ENCODE peak calls at places on chromosomes 2 and 18, in five cellular contexts. One of them, this sample, is unnamed.

GRCh38 chr18:70139138-70139537 is 66.3 kb downstream of the RTTN start:
- DNase-seq in SK-N-SH: no peak
- DNase-seq in HCT116: no peak
- DNase-seq in HepG2: no peak
- DNase-seq in A549: no peak
- DNase-seq in this sample: no peak

GRCh38 chr2:13056259-13056843 is 339.6 kb downstream of the TRIB2 start:
- DNase-seq in HCT116: no peak
- DNase-seq in SK-N-SH: peak
- DNase-seq in HepG2: no peak
- DNase-seq in A549: no peak
- DNase-seq in this sample: peak

GRCh38 chr2:28956415-28956826 is 24.7 kb upstream of the TOGARAM2 start:
- DNase-seq in HCT116: peak
- DNase-seq in HepG2: peak
- DNase-seq in SK-N-SH: peak
- DNase-seq in A549: no peak
- DNase-seq in this sample: no peak

GRCh38 chr2:23639406-23639982 is 254.5 kb downstream of the KLHL29 start:
- DNase-seq in HepG2: no peak
- DNase-seq in A549: no peak
- DNase-seq in HCT116: no peak
- DNase-seq in SK-N-SH: no peak
- DNase-seq in this sample: no peak

GRCh38 chr18:50986360-50987087 is 18.7 kb downstream of the ELAC1 start:
- DNase-seq in HepG2: no peak
- DNase-seq in A549: no peak
- DNase-seq in HCT116: no peak
- DNase-seq in SK-N-SH: no peak
- DNase-seq in this sample: no peak

GRCh38 chr18:76972838-76973237 is 150.5 kb downstream of the ZNF236 start:
- DNase-seq in A549: no peak
- DNase-seq in HCT116: no peak
- DNase-seq in HepG2: no peak
- DNase-seq in SK-N-SH: no peak
- DNase-seq in this sample: peak

GRCh38 chr2:193502363-193503035 is 1307.8 kb upstream of the TMEFF2 start:
- DNase-seq in HCT116: no peak
- DNase-seq in A549: no peak
- DNase-seq in HepG2: no peak
- DNase-seq in SK-N-SH: no peak
- DNase-seq in this sample: no peak

GRCh38 chr2:85158559-85159273 is 25.5 kb downstream of the TCF7L1 start:
- DNase-seq in A549: no peak
- DNase-seq in HepG2: no peak
- DNase-seq in HCT116: no peak
- DNase-seq in SK-N-SH: peak
- DNase-seq in this sample: no peak

GRCh38 chr2:8148260-8148880 is 533.5 kb upstream of the ID2 start:
- DNase-seq in HepG2: no peak
- DNase-seq in A549: peak
- DNase-seq in HCT116: peak
- DNase-seq in SK-N-SH: no peak
- DNase-seq in this sample: peak

GRCh38 chr2:102155703-102156515 is 13.4 kb downstream of the IL1R1 start:
- DNase-seq in A549: no peak
- DNase-seq in SK-N-SH: no peak
- DNase-seq in HCT116: no peak
- DNase-seq in HepG2: peak
- DNase-seq in this sample: no peak

GRCh38 chr18:24514439-24514838 is 54.0 kb downstream of the HRH4 start:
- DNase-seq in HepG2: peak
- DNase-seq in A549: peak
- DNase-seq in SK-N-SH: peak
- DNase-seq in HCT116: peak
- DNase-seq in this sample: peak

GRCh38 chr2:41782306-41783158 is 265.3 kb upstream of the PKDCC start:
- DNase-seq in HCT116: peak
- DNase-seq in HepG2: peak
- DNase-seq in SK-N-SH: peak
- DNase-seq in A549: peak
- DNase-seq in this sample: peak

DNA sequence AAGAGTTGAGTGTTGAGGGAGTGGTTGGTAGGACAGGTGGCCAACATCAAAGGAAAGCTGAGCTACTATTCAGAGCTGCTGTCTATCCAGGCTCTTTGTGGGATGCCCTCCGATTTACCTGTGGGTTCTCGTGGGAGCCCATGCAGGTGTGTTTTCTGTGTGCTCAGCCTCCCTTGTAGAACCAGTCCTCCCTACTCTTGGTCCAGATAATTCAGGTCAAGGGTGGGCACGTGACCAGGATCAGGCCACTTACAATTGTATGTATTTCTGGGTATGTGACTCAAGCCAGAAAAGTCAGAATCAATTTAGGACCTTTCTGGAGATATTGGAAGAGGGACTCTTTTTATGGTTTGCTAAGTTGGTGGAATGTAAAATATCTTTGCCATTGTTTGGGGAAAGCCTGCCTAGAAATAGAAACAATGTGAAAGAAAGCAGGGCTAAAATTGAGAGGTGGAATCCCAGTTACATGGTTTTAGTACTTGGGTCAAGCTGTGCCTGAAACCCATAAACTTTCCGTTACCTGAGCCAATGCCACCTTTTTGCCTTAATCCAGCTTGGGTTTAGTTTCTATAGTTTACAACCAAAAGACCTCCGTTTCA is 93.2 kb downstream of the PDCL3 start:
- DNase-seq in HCT116: no peak
- DNase-seq in HepG2: no peak
- DNase-seq in SK-N-SH: no peak
- DNase-seq in A549: no peak
- DNase-seq in this sample: no peak
- TF ChIP-seq MAX in HCT116: no peak
- TF ChIP-seq MAX in HepG2: no peak
- TF ChIP-seq MAX in SK-N-SH: no peak
- TF ChIP-seq MAX in A549: no peak
- TF ChIP-seq MAX in this sample: no peak

GRCh38 chr2:95390272-95390880 is 12.1 kb upstream of the FAHD2A start:
- DNase-seq in HepG2: peak
- DNase-seq in SK-N-SH: no peak
- DNase-seq in HCT116: no peak
- DNase-seq in A549: no peak
- DNase-seq in this sample: no peak
- TF ChIP-seq MAX in HepG2: peak
- TF ChIP-seq MAX in SK-N-SH: no peak
- TF ChIP-seq MAX in HCT116: no peak
- TF ChIP-seq MAX in A549: no peak
- TF ChIP-seq MAX in this sample: no peak

DNA sequence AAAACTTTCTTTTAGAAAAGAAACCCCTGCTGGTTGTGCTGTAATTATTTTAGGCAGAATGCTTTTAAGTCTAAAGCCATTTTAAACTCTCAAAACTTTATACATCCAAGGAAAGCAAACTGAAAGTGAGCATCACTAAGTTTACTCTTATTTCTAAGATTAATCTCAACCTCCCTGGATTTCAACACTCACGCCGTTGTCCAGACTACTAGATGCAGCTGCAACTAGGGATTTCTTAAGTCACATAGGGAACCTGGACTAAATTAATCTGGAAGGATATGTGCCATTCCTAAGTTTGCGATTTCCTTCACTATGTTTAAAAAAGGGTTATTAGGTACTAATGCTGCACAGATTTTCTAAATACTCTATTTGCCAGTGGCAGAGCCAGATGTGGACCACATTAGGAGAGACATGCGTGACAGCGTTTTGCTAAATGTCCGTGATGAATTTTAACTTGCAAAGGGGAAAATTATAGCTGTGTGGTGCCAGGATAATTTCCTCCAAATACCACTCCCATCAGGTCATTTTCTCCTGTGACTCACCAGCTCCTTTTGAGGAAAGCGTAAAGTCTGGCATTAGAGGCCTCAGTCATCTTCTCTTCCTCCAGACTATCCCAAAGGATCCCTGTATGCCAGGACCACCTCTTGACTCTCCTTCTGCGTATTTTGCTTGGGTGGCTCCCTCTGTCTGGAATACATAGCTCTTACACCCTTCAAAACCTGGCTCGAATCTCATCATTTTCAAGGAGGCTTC is 143.7 kb downstream of the ATL2 start:
- DNase-seq in HCT116: no peak
- DNase-seq in A549: no peak
- DNase-seq in SK-N-SH: no peak
- DNase-seq in HepG2: no peak
- DNase-seq in this sample: no peak
- TF ChIP-seq MAX in HCT116: no peak
- TF ChIP-seq MAX in A549: no peak
- TF ChIP-seq MAX in SK-N-SH: no peak
- TF ChIP-seq MAX in HepG2: no peak
- TF ChIP-seq MAX in this sample: no peak

DNA sequence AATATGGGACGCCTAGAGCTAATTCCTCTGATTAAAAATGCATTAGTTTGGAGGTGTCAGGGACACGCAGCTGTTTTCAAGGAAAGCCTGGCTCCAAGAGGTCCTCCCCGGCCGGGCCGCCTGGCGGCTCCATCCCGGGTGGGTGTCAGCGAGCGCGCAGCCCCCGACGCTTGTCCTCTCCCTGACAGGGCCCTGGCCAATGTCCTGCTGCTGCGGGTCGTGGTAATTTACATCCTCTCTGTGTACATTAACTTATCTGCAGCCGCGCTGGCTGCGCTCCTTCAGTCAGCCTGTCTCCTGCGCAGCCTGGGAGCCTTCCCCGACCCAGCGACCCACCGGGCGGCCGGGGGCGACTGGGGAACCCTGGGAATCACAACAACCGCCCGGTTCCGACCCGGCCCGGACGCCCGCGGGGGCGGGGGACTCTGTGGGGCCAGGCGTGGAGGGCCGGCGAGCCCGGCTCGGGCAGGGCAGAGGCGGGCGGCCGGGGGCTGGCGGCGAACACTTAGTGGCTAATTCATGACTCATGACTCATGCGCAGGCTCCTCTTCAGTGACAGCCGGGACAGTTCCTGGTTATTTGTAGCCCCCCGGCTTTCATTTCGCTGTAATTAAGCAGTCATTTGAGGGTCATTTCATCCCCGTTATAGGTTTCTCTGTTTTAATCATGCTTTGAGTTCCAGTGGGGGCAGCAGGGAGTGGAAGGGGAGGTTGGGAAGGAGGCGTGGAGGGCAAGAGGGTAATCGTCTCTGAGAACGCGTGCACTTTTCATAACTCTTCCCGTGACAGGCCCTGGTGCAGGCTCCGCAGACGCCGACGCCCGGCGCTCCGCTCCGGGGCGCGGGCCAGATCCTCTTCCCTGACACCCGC is 141.9 kb upstream of the CTAGE1 start:
- DNase-seq in A549: peak
- DNase-seq in SK-N-SH: peak
- DNase-seq in HepG2: peak
- DNase-seq in HCT116: no peak
- DNase-seq in this sample: peak
- TF ChIP-seq MAX in A549: peak
- TF ChIP-seq MAX in SK-N-SH: no peak
- TF ChIP-seq MAX in HepG2: no peak
- TF ChIP-seq MAX in HCT116: peak
- TF ChIP-seq MAX in this sample: peak

GRCh38 chr18:28208268-28208667 is 31.3 kb upstream of the CDH2 start:
- DNase-seq in A549: no peak
- DNase-seq in HCT116: no peak
- DNase-seq in HepG2: no peak
- DNase-seq in SK-N-SH: no peak
- DNase-seq in this sample: no peak

GRCh38 chr18:28204154-28204553 is 27.2 kb upstream of the CDH2 start:
- DNase-seq in SK-N-SH: no peak
- DNase-seq in HepG2: no peak
- DNase-seq in A549: no peak
- DNase-seq in HCT116: no peak
- DNase-seq in this sample: peak

GRCh38 chr18:28212060-28212459 is 35.1 kb upstream of the CDH2 start:
- DNase-seq in HCT116: no peak
- DNase-seq in SK-N-SH: no peak
- DNase-seq in HepG2: no peak
- DNase-seq in A549: no peak
- DNase-seq in this sample: no peak

DNA sequence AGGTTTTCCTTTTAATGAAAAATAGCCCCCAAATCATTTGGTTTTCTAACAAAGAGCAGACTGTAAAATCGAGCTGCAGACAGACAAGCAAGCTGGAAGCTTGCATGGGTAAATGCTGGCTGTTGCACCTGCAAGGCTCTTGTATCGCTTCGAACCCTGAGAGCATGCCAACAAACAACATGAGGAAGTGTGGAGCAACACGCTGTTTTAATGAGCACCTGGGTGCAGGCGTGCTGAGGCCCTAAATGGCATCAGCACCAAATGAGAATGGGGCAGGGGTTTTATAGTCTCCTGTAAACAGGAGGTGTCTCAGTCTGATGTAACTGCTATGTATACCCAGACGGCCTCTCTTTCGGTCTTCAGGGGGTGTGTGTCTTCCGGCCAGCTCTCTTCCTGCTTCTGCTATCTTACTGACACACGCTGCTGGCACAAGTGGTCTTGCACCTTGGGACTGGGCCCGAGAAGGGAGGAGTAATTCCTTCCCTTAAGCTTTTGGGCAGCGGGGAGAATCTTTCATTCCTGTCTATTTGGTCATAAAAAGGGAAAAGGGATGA is 31.9 kb upstream of the CDH2 start:
- DNase-seq in SK-N-SH: no peak
- DNase-seq in HepG2: no peak
- DNase-seq in HCT116: no peak
- DNase-seq in A549: no peak
- DNase-seq in this sample: no peak
- TF ChIP-seq MAX in SK-N-SH: no peak
- TF ChIP-seq MAX in HepG2: no peak
- TF ChIP-seq MAX in HCT116: no peak
- TF ChIP-seq MAX in A549: no peak
- TF ChIP-seq MAX in this sample: no peak

GRCh38 chr18:61651880-61652268 is 240.9 kb downstream of the RNF152 start:
- DNase-seq in A549: no peak
- DNase-seq in SK-N-SH: no peak
- DNase-seq in HepG2: no peak
- DNase-seq in HCT116: no peak
- DNase-seq in this sample: no peak

GRCh38 chr18:61651145-61651879 is 241.5 kb downstream of the RNF152 start:
- DNase-seq in SK-N-SH: peak
- DNase-seq in HepG2: no peak
- DNase-seq in A549: no peak
- DNase-seq in HCT116: no peak
- DNase-seq in this sample: no peak

GRCh38 chr18:61655630-61656029 is 237.2 kb downstream of the RNF152 start:
- DNase-seq in HepG2: no peak
- DNase-seq in HCT116: no peak
- DNase-seq in SK-N-SH: no peak
- DNase-seq in A549: no peak
- DNase-seq in this sample: peak

GRCh38 chr18:61657066-61657732 is 235.6 kb downstream of the RNF152 start:
- DNase-seq in HepG2: no peak
- DNase-seq in A549: no peak
- DNase-seq in SK-N-SH: no peak
- DNase-seq in HCT116: no peak
- DNase-seq in this sample: no peak

GRCh38 chr18:61653823-61654551 is 238.8 kb downstream of the RNF152 start:
- DNase-seq in HCT116: no peak
- DNase-seq in HepG2: no peak
- DNase-seq in A549: no peak
- DNase-seq in SK-N-SH: no peak
- DNase-seq in this sample: peak
- TF ChIP-seq MAX in HCT116: no peak
- TF ChIP-seq MAX in HepG2: no peak
- TF ChIP-seq MAX in A549: no peak
- TF ChIP-seq MAX in SK-N-SH: no peak
- TF ChIP-seq MAX in this sample: no peak